ENCODE peak calls at places on chromosomes 4 and X, in ten cellular contexts. V is cardiac septum; E is right cardiac atrium; R is AML-193; B is tibial artery; Q is GM20000; H is NCI-H82; J is activated CD4-positive, CD25-positive, alpha-beta regulatory T cell treated with anti-CD3 and anti-CD28 coated beads, Interleukin-2, amount 50 U/mL, for 72 hours; D is NCI-H510A treated with DMSO at 0.1 percent for 48 hours; P is endothelial cell. F is an unnamed sample.

GRCh38 chr4:140005699-140006098 is 148.3 kb downstream of the MAML3 start:
- DNase-seq in E (no peak), R (no peak), H (peak), J (no peak), B (no peak), V (no peak), Q (no peak), P (no peak), D (peak), F (no peak)

GRCh38 chr4:22014222-22014741 is 65.7 kb upstream of the KCNIP4 start:
- DNase-seq in P (no peak), J (no peak), Q (no peak), B (no peak), E (no peak), H (no peak), V (no peak), R (no peak), D (no peak), F (no peak)

GRCh38 chr4:181030961-181031360 is 1212.2 kb upstream of the TENM3 start:
- DNase-seq in J (no peak), E (no peak), P (no peak), D (no peak), Q (no peak), R (no peak), V (no peak), B (no peak), H (no peak), F (no peak)

GRCh38 chrX:123339201-123339905 is 155.3 kb downstream of the GRIA3 start:
- DNase-seq in Q (no peak), R (no peak), E (no peak), J (no peak), D (no peak), H (no peak), P (no peak), V (no peak), B (no peak), F (no peak)

GRCh38 chr4:88008624-88009235 is 1.3 kb downstream of the PKD2 start:
- DNase-seq in V (no peak), R (peak), H (no peak), Q (peak), P (no peak), E (no peak), B (no peak), J (no peak), D (no peak), F (no peak)

GRCh38 chrX:117510453-117510852 is 606.2 kb downstream of the KLHL13 start:
- DNase-seq in P (no peak), V (no peak), H (peak), Q (no peak), B (no peak), R (no peak), J (no peak), E (no peak), D (peak), F (no peak)

GRCh38 chrX:130057209-130057608 is 53.1 kb downstream of the ELF4 start:
- DNase-seq in J (no peak), P (peak), B (no peak), R (no peak), E (no peak), V (no peak), H (no peak), D (no peak), Q (no peak), F (no peak)

GRCh38 chr4:41994461-41994860 is 4.1 kb downstream of the SLC30A9 start:
- DNase-seq in J (no peak), H (no peak), Q (no peak), P (no peak), E (no peak), R (no peak), V (no peak), B (no peak), D (no peak), F (no peak)

F was measured in suprapubic skin.